ENCODE peak calls at places on chromosomes 12 and 14, in five cellular contexts. D is DND-41, R is GM12864, G is uterus, P is cardiac muscle cell. A is an unnamed sample.

GRCh38 chr12:57276935-57277563 is 26.1 kb upstream of the STAC3 start:
- DNase-seq in D (peak; percentile 37), R (no peak), G (no peak), P (peak; percentile 32), A (peak; percentile 31)

GRCh38 chr12:108805136-108805535 is 52.2 kb downstream of the SSH1 start:
- DNase-seq in D (no peak), R (no peak), G (no peak), P (peak; percentile 46), A (no peak)

GRCh38 chr12:2845280-2845679 is 10.4 kb upstream of the NRIP2 start:
- DNase-seq in D (no peak), R (no peak), G (peak; percentile 43), P (peak; percentile 87), A (no peak)

GRCh38 chr14:96624661-96625435 is 122.7 kb downstream of the PAPOLA start:
- DNase-seq in D (no peak), R (no peak), G (no peak), P (no peak), A (no peak)

GRCh38 chr12:131829351-131829794 is 1.2 kb downstream of the MMP17 start:
- DNase-seq in D (no peak), R (no peak), G (no peak), P (peak; percentile 29), A (no peak)

GRCh38 chr12:57621497-57622292 is 10.5 kb downstream of the ARHGEF25 start:
- DNase-seq in D (peak; percentile 23), R (no peak), G (peak; percentile 63), P (peak; percentile 53), A (peak; percentile 52)

GRCh38 chr14:23562822-23563472 is 4.6 kb downstream of the AP1G2 start:
- DNase-seq in D (peak; percentile 71), R (no peak), G (no peak), P (peak; percentile 67), A (peak; percentile 66)

GRCh38 chr14:30443368-30444007 is 115.5 kb upstream of the G2E3 start:
- DNase-seq in D (no peak), R (peak; percentile 3), G (no peak), P (peak; percentile 53), A (peak; percentile 44)

GRCh38 chr14:74326369-74327152 is 21.7 kb upstream of the VRTN start:
- DNase-seq in D (no peak), R (no peak), G (no peak), P (peak; percentile 6), A (no peak)

GRCh38 chr14:104218361-104219180 is 80.2 kb downstream of the KIF26A start:
- DNase-seq in D (no peak), R (no peak), G (no peak), P (no peak), A (no peak)

GRCh38 chr14:105529506-105530445 is 3.4 kb downstream of the TMEM121 start:
- DNase-seq in D (no peak), R (no peak), G (no peak), P (no peak), A (peak; percentile 72)

GRCh38 chr12:117228239-117228638 is 38.0 kb upstream of the FBXO21 start:
- DNase-seq in D (no peak), R (no peak), G (no peak), P (no peak), A (no peak)

GRCh38 chr14:79820866-79821535 is 390.3 kb downstream of the DIO2 start:
- DNase-seq in D (no peak), R (no peak), G (no peak), P (no peak), A (no peak)

DNA sequence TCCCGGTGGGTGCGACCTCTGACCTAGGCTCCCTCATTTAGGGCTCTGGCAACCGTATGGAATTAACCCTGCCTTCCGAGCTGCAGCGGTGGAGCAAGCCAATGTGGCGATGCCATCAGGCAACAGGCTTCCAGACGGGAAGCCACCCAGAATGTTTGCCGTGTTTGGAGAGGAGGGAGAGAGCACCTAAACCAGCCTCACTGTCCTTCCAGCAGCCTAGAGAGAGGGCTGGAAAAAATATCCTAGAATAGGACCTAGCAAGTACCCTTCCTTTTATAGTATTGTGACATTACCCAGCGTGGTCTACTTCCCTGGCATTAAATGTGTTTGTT is 287 bp upstream of the SLC2A13 start:
- DNase-seq in D (no peak), R (no peak), G (no peak), P (peak; percentile 9), A (no peak)
- H3K4me3 ChIP-seq in D (no peak overlapping the region), R (peak overlapping the region; percentile 28), G (peak overlapping the region; percentile 59), P (peak overlapping the region; percentile 92), A (peak overlapping the region; percentile 35)

GRCh38 chr14:69400154-69400553 is 1.7 kb downstream of the SLC39A9 start:
- DNase-seq in D (no peak), R (no peak), G (no peak), P (no peak), A (no peak)
- TF ChIP-seq CTCF in D (no peak), R (no peak), G (no peak), P (no peak), A (no peak)

GRCh38 chr14:90715993-90716392 is 100.2 kb downstream of the TTC7B start:
- DNase-seq in D (no peak), R (no peak), G (no peak), P (no peak), A (no peak)
- H3K4me3 ChIP-seq in D (no peak overlapping the region), R (no peak overlapping the region), G (no peak overlapping the region), P (no peak overlapping the region), A (no peak overlapping the region)

GRCh38 chr12:49637401-49637800 is 14.0 kb downstream of the PRPF40B start:
- DNase-seq in D (no peak), R (no peak), G (no peak), P (no peak), A (no peak)
- TF ChIP-seq CTCF in D (no peak), R (no peak), G (no peak), P (no peak), A (no peak)

GRCh38 chr12:40691913-40692616 is at the start of gene CNTN1:
- DNase-seq in D (no peak), R (no peak), G (peak; percentile 70), P (peak; percentile 27), A (peak; percentile 30)

GRCh38 chr12:40692617-40693502 is 621 bp downstream of the CNTN1 start:
- DNase-seq in D (no peak), R (no peak), G (peak; percentile 18), P (no peak), A (no peak)

GRCh38 chr12:40697566-40698257 is 5.5 kb downstream of the CNTN1 start:
- DNase-seq in D (no peak), R (no peak), G (no peak), P (no peak), A (no peak)

GRCh38 chr12:40689576-40689975 is 2.7 kb upstream of the CNTN1 start:
- DNase-seq in D (no peak), R (no peak), G (no peak), P (no peak), A (no peak)

GRCh38 chr12:40693503-40693863 is 1.2 kb downstream of the CNTN1 start:
- DNase-seq in D (no peak), R (no peak), G (peak; percentile 24), P (no peak), A (no peak)
- H3K4me3 ChIP-seq in D (no peak overlapping the region), R (no peak overlapping the region), G (peak overlapping the region; percentile 45), P (peak overlapping the region; percentile 41), A (no peak overlapping the region)